ENCODE peak calls at places on chromosomes 7 and 10, in seven cellular contexts. J is cardiac fibroblast, O is ovary, N is foreskin fibroblast, I is choroid plexus epithelial cell, H is Panc1, F is upper lobe of right lung. K is an unnamed sample.

GRCh38 chr7:148711191-148712102 is 12.7 kb downstream of the CUL1 start:
- DNase-seq in J (no peak), O (no peak), N (no peak), I (no peak), H (no peak), F (no peak), K (no peak)

GRCh38 chr7:154853727-154854095 is 149.2 kb downstream of the PAXIP1 start:
- DNase-seq in J (no peak), O (no peak), N (no peak), I (no peak), H (no peak), F (no peak), K (no peak)

GRCh38 chr7:114158275-114158674 is 239.5 kb upstream of the PPP1R3A start:
- DNase-seq in J (no peak), O (no peak), N (no peak), I (no peak), H (no peak), F (no peak), K (no peak)

GRCh38 chr10:43238462-43238861 is 28.4 kb downstream of the RASGEF1A start:
- DNase-seq in J (no peak), O (peak; percentile 5), N (no peak), I (no peak), H (no peak), F (peak; percentile 22), K (no peak)

GRCh38 chr10:77223532-77224460 is 413.8 kb downstream of the KCNMA1 start:
- DNase-seq in J (no peak), O (no peak), N (no peak), I (no peak), H (no peak), F (no peak), K (no peak)

GRCh38 chr10:30990351-30990750 is 41.3 kb downstream of the ZNF438 start:
- DNase-seq in J (no peak), O (no peak), N (no peak), I (no peak), H (no peak), F (no peak), K (no peak)

GRCh38 chr7:95636140-95636539 is 39.8 kb upstream of the PDK4 start:
- DNase-seq in J (no peak), O (no peak), N (peak; percentile 7), I (peak; percentile 31), H (no peak), F (no peak), K (peak; percentile 78)

GRCh38 chr10:112985701-112986510 is 35.9 kb downstream of the TCF7L2 start:
- DNase-seq in J (peak; percentile 69), O (no peak), N (peak; percentile 61), I (peak; percentile 55), H (no peak), F (no peak), K (peak; percentile 83)

GRCh38 chr10:120336910-120337540 is 120.0 kb upstream of the PLPP4 start:
- DNase-seq in J (peak; percentile 46), O (peak; percentile 20), N (no peak), I (peak; percentile 71), H (peak; percentile 41), F (no peak), K (peak; percentile 31)

GRCh38 chr10:106897631-106898161 is 266.8 kb downstream of the SORCS1 start:
- DNase-seq in J (no peak), O (peak; percentile 63), N (no peak), I (no peak), H (no peak), F (no peak), K (no peak)

GRCh38 chr7:151899513-151900360 is 22.8 kb upstream of the PRKAG2 start:
- DNase-seq in J (no peak), O (no peak), N (no peak), I (no peak), H (no peak), F (no peak), K (no peak)

GRCh38 chr10:71349401-71349800 is 30.3 kb downstream of the SLC29A3 start:
- DNase-seq in J (no peak), O (no peak), N (no peak), I (no peak), H (no peak), F (no peak), K (peak; percentile 33)

GRCh38 chr10:88062798-88063472 is 199.5 kb downstream of the PTEN start:
- DNase-seq in J (peak; percentile 54), O (no peak), N (peak; percentile 69), I (peak; percentile 67), H (no peak), F (no peak), K (peak; percentile 21)

GRCh38 chr7:46139079-46139478 is 218.0 kb upstream of the IGFBP3 start:
- DNase-seq in J (peak; percentile 55), O (no peak), N (peak; percentile 58), I (peak; percentile 93), H (no peak), F (no peak), K (peak; percentile 40)

GRCh38 chr10:129741978-129742741 is 221.9 kb downstream of the EBF3 start:
- DNase-seq in J (no peak), O (no peak), N (no peak), I (no peak), H (no peak), F (peak; percentile 20), K (no peak)

GRCh38 chr10:133150656-133151055 is 9.4 kb upstream of the KNDC1 start:
- DNase-seq in J (no peak), O (no peak), N (no peak), I (no peak), H (no peak), F (no peak), K (no peak)

GRCh38 chr10:78986419-78986818 is 82.3 kb upstream of the ZMIZ1 start:
- DNase-seq in J (peak; percentile 69), O (no peak), N (no peak), I (no peak), H (no peak), F (no peak), K (no peak)

GRCh38 chr7:7687800-7688199 is 30.6 kb downstream of the RPA3 start:
- DNase-seq in J (no peak), O (no peak), N (no peak), I (no peak), H (no peak), F (no peak), K (no peak)

GRCh38 chr10:84118395-84119006 is 20.8 kb upstream of the GHITM start:
- DNase-seq in J (no peak), O (no peak), N (no peak), I (no peak), H (no peak), F (no peak), K (no peak)

DNA sequence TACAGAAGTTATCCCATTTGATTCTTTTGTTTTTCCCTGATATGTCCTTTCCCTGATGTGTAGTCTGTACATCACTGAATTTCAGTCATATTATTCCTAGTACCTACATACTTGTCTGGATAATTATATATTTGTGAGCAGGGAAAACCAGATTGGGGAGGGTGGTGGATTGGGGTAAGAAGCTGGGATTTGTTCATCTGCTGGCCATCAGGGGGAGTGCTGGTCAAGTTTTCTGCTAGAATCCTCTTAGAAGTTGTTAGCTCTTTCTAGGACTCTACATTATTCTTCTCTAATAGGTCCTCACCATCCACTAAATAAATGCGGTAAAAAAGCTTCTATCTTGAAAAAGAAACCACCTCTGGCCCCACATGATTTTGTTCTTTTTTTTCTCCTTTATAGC is 232.7 kb upstream of the TAC1 start:
- DNase-seq in J (peak; percentile 19), O (no peak), N (no peak), I (peak; percentile 4), H (peak; percentile 30), F (no peak), K (peak; percentile 32)
- TF ChIP-seq CTCF in J (peak; percentile 42), O (no peak), N (peak; percentile 17), I (peak; percentile 42), H (peak; percentile 73), F (peak; percentile 43), K (peak; percentile 44)

GRCh38 chr7:54839538-54840213 is 80.7 kb upstream of the SEC61G start:
- DNase-seq in J (peak; percentile 62), O (peak; percentile 26), N (peak; percentile 75), I (peak; percentile 61), H (no peak), F (peak; percentile 86), K (peak; percentile 89)

GRCh38 chr7:54843961-54844360 is 85.0 kb upstream of the SEC61G start:
- DNase-seq in J (no peak), O (no peak), N (no peak), I (no peak), H (no peak), F (no peak), K (no peak)

GRCh38 chr7:54837761-54838539 is 78.9 kb upstream of the SEC61G start:
- DNase-seq in J (no peak), O (peak; percentile 29), N (no peak), I (no peak), H (no peak), F (no peak), K (no peak)

GRCh38 chr7:54838540-54838925 is 79.5 kb upstream of the SEC61G start:
- DNase-seq in J (no peak), O (no peak), N (no peak), I (no peak), H (no peak), F (no peak), K (no peak)

GRCh38 chr7:54841772-54842707 is 83.0 kb upstream of the SEC61G start:
- DNase-seq in J (peak; percentile 61), O (peak; percentile 37), N (peak; percentile 60), I (peak; percentile 67), H (no peak), F (no peak), K (peak; percentile 86)
- H3K4me3 ChIP-seq in J (no peak overlapping the region), O (no peak overlapping the region), N (no peak overlapping the region), I (no peak overlapping the region), H (no peak overlapping the region), F (no peak overlapping the region), K (no peak overlapping the region)

DNA sequence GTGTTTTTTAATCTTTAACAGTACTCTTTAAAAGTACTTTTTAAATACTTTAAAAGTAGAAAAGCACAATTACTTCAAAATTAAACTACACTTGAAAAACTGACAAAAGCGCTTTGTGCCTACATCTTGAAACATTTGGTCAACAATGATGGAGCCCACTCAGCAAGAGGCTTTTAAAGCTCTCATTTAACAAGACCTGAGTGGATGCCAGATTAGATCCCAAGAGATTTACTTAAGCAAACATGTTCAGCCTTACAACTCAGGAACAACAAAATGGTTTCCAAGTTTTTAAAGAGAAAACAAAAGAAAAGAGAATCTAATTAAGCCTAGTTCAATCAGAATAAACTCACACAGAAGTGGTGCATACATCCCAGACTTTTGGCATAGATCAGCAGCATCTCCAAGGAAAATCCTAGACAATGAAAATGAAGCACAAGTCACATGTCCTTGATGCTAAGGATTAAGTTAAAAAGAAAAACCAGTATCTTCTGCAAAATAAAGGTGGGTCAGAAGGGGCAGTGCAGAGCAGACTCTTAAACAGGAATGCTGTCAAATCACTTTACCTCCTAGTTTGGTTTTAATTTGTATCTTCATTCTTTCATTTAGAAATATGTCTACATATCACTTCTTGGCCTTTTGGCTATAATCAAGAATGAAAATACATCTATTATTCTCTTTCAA is 26.2 kb downstream of the HIBADH start:
- DNase-seq in J (peak; percentile 82), O (no peak), N (no peak), I (peak; percentile 66), H (no peak), F (no peak), K (peak; percentile 87)
- TF ChIP-seq CTCF in J (no peak), O (no peak), N (no peak), I (peak; percentile 15), H (peak; percentile 7), F (no peak), K (peak; percentile 5)

DNA sequence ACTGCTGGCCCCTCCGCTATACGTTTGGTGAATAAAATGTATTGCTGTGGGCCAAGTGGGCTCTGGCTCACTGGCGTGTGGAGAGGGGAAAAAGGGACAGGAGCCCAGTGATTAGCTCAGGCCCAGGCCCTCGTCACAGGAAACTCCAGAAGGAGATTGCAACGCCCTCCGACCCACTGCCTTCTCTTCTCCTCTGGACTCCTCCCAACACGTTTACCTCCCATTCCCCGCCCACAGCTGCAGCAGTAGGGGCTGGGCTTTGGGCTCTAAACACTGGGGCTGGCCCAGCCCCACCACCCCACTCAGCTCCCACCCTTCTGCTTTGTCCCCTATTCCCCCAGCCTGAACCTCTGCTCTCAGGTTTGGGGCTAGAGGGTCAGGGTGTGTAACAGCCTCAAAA is 173.9 kb downstream of the NEURL1 start:
- DNase-seq in J (peak; percentile 92), O (peak; percentile 74), N (no peak), I (peak; percentile 67), H (no peak), F (no peak), K (peak; percentile 69)
- H3K4me3 ChIP-seq in J (no peak overlapping the region), O (no peak overlapping the region), N (no peak overlapping the region), I (no peak overlapping the region), H (no peak overlapping the region), F (no peak overlapping the region), K (no peak overlapping the region)